ENCODE peak calls at places on chromosomes 3 and 15, in eight cellular contexts. B is SJSA1, T is DND-41, E is breast epithelium, X is left ventricle myocardium inferior, U is lower lobe of right lung, Y is neuronal stem cell, K is left lung. C is an unnamed sample.

GRCh38 chr15:22888120-22888859 is 49.8 kb downstream of the NIPA2 start:
- DNase-seq in E (no peak), Y (no peak), U (no peak), X (no peak), B (peak; percentile 77), K (no peak), T (no peak), C (no peak)

GRCh38 chr3:185950720-185951119 is 12.9 kb upstream of the TRA2B start:
- DNase-seq in Y (no peak), U (no peak), K (no peak), X (no peak), B (no peak), T (no peak), E (no peak), C (no peak)

GRCh38 chr15:56148099-56148498 is 95.6 kb downstream of the RFX7 start:
- DNase-seq in U (no peak), X (no peak), E (no peak), T (no peak), B (no peak), K (no peak), Y (no peak), C (no peak)

GRCh38 chr3:37028329-37028728 is 35.0 kb downstream of the MLH1 start:
- DNase-seq in U (no peak), Y (no peak), E (no peak), T (no peak), K (no peak), X (peak; percentile 70), B (no peak), C (peak; percentile 77)

GRCh38 chr3:28576590-28577220 is 228.1 kb upstream of the AZI2 start:
- DNase-seq in K (no peak), X (no peak), B (no peak), Y (peak; percentile 21), U (no peak), T (no peak), E (no peak), C (no peak)

GRCh38 chr3:195230244-195230643 is 40.7 kb downstream of the XXYLT1 start:
- DNase-seq in T (no peak), E (no peak), Y (no peak), U (no peak), X (no peak), B (no peak), K (no peak), C (no peak)

GRCh38 chr3:39476783-39477182 is 9.3 kb downstream of the MOBP start:
- DNase-seq in T (no peak), X (no peak), U (no peak), E (no peak), B (no peak), K (no peak), Y (no peak), C (no peak)

GRCh38 chr3:132554437-132554836 is 42.6 kb upstream of the ACKR4 start:
- DNase-seq in U (no peak), K (no peak), Y (no peak), E (no peak), T (no peak), X (no peak), B (peak; percentile 59), C (peak; percentile 48)

GRCh38 chr3:109806929-109807328 is 469.6 kb upstream of the DPPA4 start:
- DNase-seq in T (peak; percentile 63), B (peak; percentile 1), K (no peak), Y (no peak), U (no peak), X (no peak), E (no peak), C (no peak)

GRCh38 chr3:13509816-13510192 is 29.7 kb downstream of the HDAC11 start:
- DNase-seq in B (no peak), E (no peak), U (peak; percentile 27), T (no peak), Y (no peak), X (no peak), K (no peak), C (no peak)

GRCh38 chr3:18716821-18717220 is 291.7 kb upstream of the SATB1 start:
- DNase-seq in K (no peak), Y (no peak), B (no peak), E (no peak), U (no peak), T (no peak), X (no peak), C (no peak)

GRCh38 chr3:108404409-108404808 is 106.0 kb downstream of the MYH15 start:
- DNase-seq in E (no peak), X (no peak), T (no peak), K (no peak), U (no peak), Y (no peak), B (no peak), C (no peak)

GRCh38 chr3:126307591-126308393 is 49.4 kb downstream of the KLF15 start:
- DNase-seq in X (no peak), T (no peak), K (no peak), E (no peak), U (no peak), Y (no peak), B (no peak), C (no peak)

GRCh38 chr3:45398167-45398566 is 9.8 kb downstream of the LARS2 start:
- DNase-seq in Y (no peak), K (no peak), B (no peak), E (no peak), U (no peak), X (no peak), T (no peak), C (no peak)
- H3K4me1 ChIP-seq in Y (no peaks in the 10 kb centered on the region), K (no peaks in the 10 kb centered on the region), B (no peaks in the 10 kb centered on the region), E (no peaks in the 10 kb centered on the region), U (no peaks in the 10 kb centered on the region), X (no peaks in the 10 kb centered on the region), T (no peaks in the 10 kb centered on the region), C (peaks cover 20% of the 10 kb centered on the region)

GRCh38 chr15:92882697-92883642 is 17.2 kb upstream of the CHD2 start:
- DNase-seq in T (peak; percentile 33), K (no peak), E (no peak), U (peak; percentile 58), X (peak; percentile 28), Y (no peak), B (no peak), C (no peak)

GRCh38 chr15:92879949-92880725 is 20.0 kb upstream of the CHD2 start:
- DNase-seq in U (no peak), Y (no peak), T (peak; percentile 69), K (no peak), B (no peak), X (no peak), E (no peak), C (no peak)

GRCh38 chr15:92881838-92882696 is 18.1 kb upstream of the CHD2 start:
- DNase-seq in E (peak; percentile 100), X (peak; percentile 99), B (peak; percentile 100), K (peak; percentile 99), Y (peak; percentile 100), T (peak; percentile 99), U (peak; percentile 98), C (peak; percentile 99)

GRCh38 chr15:92880796-92881569 is 19.1 kb upstream of the CHD2 start:
- DNase-seq in U (no peak), E (no peak), K (no peak), B (peak; percentile 54), T (peak; percentile 47), Y (no peak), X (no peak), C (no peak)

DNA sequence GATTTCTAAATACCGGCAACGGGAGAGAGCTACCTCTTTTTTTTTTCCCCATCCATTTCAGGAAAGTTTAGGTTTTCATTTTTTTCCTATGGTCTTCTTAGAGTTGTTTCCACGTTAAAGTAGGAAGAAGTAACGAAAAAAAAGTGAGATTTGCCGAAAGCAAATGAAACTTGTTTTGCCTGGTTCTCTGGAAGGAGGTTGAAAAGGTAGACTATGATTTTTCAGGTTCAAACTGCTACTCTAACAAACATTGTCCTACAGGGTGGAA is 18.6 kb upstream of the CHD2 start:
- DNase-seq in U (no peak), B (no peak), X (no peak), T (no peak), K (no peak), Y (no peak), E (no peak), C (no peak)
- H3K4me3 ChIP-seq in U (peak overlapping the region; percentile 51), B (peak overlapping the region; percentile 22), X (peak overlapping the region; percentile 66), T (peak overlapping the region; percentile 66), K (peak overlapping the region; percentile 78), Y (peak overlapping the region; percentile 48), E (peak overlapping the region; percentile 96), C (no peak overlapping the region)

GRCh38 chr3:71358243-71358642 is 225.3 kb downstream of the FOXP1 start:
- DNase-seq in T (no peak), X (no peak), Y (no peak), E (no peak), B (no peak), K (no peak), U (no peak), C (no peak)

GRCh38 chr3:71356272-71356671 is 227.3 kb downstream of the FOXP1 start:
- DNase-seq in Y (no peak), K (no peak), B (no peak), E (no peak), X (no peak), U (no peak), T (no peak), C (no peak)

GRCh38 chr3:71360170-71360569 is 223.4 kb downstream of the FOXP1 start:
- DNase-seq in B (no peak), T (no peak), U (no peak), X (no peak), K (no peak), E (no peak), Y (no peak), C (no peak)

GRCh38 chr3:71361346-71361745 is 222.2 kb downstream of the FOXP1 start:
- DNase-seq in B (no peak), T (no peak), Y (no peak), E (no peak), K (no peak), X (no peak), U (no peak), C (no peak)

DNA sequence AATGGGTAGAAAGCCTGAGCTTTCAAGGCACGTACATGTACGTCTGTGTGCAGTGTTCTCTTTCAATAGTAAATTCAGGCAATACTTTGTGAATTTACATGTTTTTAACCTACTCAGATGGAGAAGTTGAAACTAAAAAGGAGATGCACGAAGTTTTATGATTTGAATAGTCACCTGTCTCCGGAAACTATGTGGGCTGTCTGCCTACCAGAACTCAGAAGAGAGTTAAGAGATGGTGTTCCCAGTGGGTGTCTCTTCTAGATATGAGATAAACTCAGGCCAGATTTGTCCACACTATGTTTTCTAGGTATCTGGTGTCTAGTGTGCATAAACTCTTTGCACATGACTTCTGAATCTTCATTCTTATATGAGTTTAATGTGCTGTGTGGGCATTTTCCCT is 222.8 kb downstream of the FOXP1 start:
- DNase-seq in T (no peak), U (no peak), Y (no peak), B (no peak), X (no peak), K (no peak), E (no peak), C (no peak)
- H3K4me1 ChIP-seq in T (no peaks in the 10 kb centered on the region), U (no peaks in the 10 kb centered on the region), Y (peaks cover 2% of the 10 kb centered on the region), B (no peaks in the 10 kb centered on the region), X (peaks cover 6% of the 10 kb centered on the region), K (no peaks in the 10 kb centered on the region), E (no peaks in the 10 kb centered on the region), C (peaks cover 4% of the 10 kb centered on the region)

GRCh38 chr3:113210608-113211369 is 568 bp upstream of the BOC start:
- DNase-seq in B (peak; percentile 7), X (no peak), E (no peak), U (no peak), T (no peak), K (no peak), Y (no peak), C (no peak)
- H3K4me3 ChIP-seq in B (peak overlapping the region; percentile 49), X (peak overlapping the region; percentile 78), E (peak overlapping the region; percentile 86), U (peak overlapping the region; percentile 64), T (no peak overlapping the region), K (peak overlapping the region; percentile 48), Y (peak overlapping the region; percentile 61), C (peak overlapping the region; percentile 79)